ENCODE peak calls at places on chromosome 11, in six cellular contexts. B is amygdala, H is LHCN-M2, T is NAMALWA, W is left cardiac atrium, D is nucleus accumbens. J is an unnamed sample.

GRCh38 chr11:86916330-86916729 is 38.9 kb downstream of the FZD4 start:
- DNase-seq in B (no peak), H (peak), T (no peak), W (peak), D (no peak), J (no peak)

GRCh38 chr11:68412593-68413475 is 47.7 kb upstream of the PPP6R3 start:
- DNase-seq in B (no peak), H (peak), T (no peak), W (no peak), D (no peak), J (no peak)

GRCh38 chr11:45145421-45146071 is 893 bp upstream of the PRDM11 start:
- DNase-seq in B (no peak), H (peak), T (no peak), W (peak), D (no peak), J (peak)

GRCh38 chr11:72989727-72990126 is 152.4 kb downstream of the FCHSD2 start:
- DNase-seq in B (no peak), H (no peak), T (no peak), W (no peak), D (no peak), J (no peak)

GRCh38 chr11:56783448-56784041 is 35.0 kb upstream of the OR9G4 start:
- DNase-seq in B (no peak), H (peak), T (peak), W (no peak), D (peak), J (no peak)

GRCh38 chr11:88538088-88538487 is 200.6 kb upstream of the CTSC start:
- DNase-seq in B (no peak), H (peak), T (no peak), W (no peak), D (no peak), J (no peak)

GRCh38 chr11:86069408-86070086 is 663 bp upstream of the PICALM start:
- DNase-seq in B (no peak), H (peak), T (no peak), W (peak), D (no peak), J (no peak)

GRCh38 chr11:61353109-61354067 is 8.3 kb downstream of the CYB561A3 start:
- DNase-seq in B (no peak), H (no peak), T (no peak), W (no peak), D (no peak), J (peak)

GRCh38 chr11:113632981-113633380 is 73.1 kb downstream of the TMPRSS5 start:
- DNase-seq in B (no peak), H (peak), T (no peak), W (no peak), D (no peak), J (no peak)

GRCh38 chr11:75526192-75526541 is 426 bp upstream of the GDPD5 start:
- DNase-seq in B (no peak), H (no peak), T (no peak), W (no peak), D (no peak), J (no peak)

GRCh38 chr11:82978422-82979099 is 77.0 kb downstream of the DDIAS start:
- DNase-seq in B (no peak), H (peak), T (no peak), W (no peak), D (no peak), J (no peak)

GRCh38 chr11:1005913-1006312 is 30.6 kb downstream of the MUC6 start:
- DNase-seq in B (no peak), H (no peak), T (peak), W (no peak), D (no peak), J (no peak)

GRCh38 chr11:71463331-71464211 is 10.6 kb downstream of the NADSYN1 start:
- DNase-seq in B (no peak), H (no peak), T (no peak), W (peak), D (no peak), J (no peak)

GRCh38 chr11:60718524-60719316 is 5.8 kb upstream of the MS4A18 start:
- DNase-seq in B (no peak), H (no peak), T (no peak), W (no peak), D (no peak), J (no peak)

GRCh38 chr11:73280606-73281005 is 8.5 kb downstream of the P2RY6 start:
- DNase-seq in B (no peak), H (no peak), T (no peak), W (peak), D (peak), J (no peak)

GRCh38 chr11:110755961-110756360 is 43.7 kb upstream of the ARHGAP20 start:
- DNase-seq in B (no peak), H (peak), T (no peak), W (no peak), D (no peak), J (no peak)

GRCh38 chr11:45638051-45638450 is 27.4 kb downstream of the CHST1 start:
- DNase-seq in B (no peak), H (no peak), T (no peak), W (no peak), D (no peak), J (no peak)

GRCh38 chr11:114099392-114100178 is 40.1 kb downstream of the ZBTB16 start:
- DNase-seq in B (no peak), H (peak), T (no peak), W (no peak), D (no peak), J (no peak)

GRCh38 chr11:112507281-112507680 is 246.6 kb upstream of the PLET1 start:
- DNase-seq in B (no peak), H (no peak), T (no peak), W (no peak), D (no peak), J (no peak)

GRCh38 chr11:78313898-78314297 is 103.7 kb downstream of the GAB2 start:
- DNase-seq in B (no peak), H (peak), T (no peak), W (no peak), D (no peak), J (no peak)

GRCh38 chr11:91823252-91823830 is 401.3 kb upstream of the FAT3 start:
- DNase-seq in B (no peak), H (no peak), T (no peak), W (no peak), D (no peak), J (no peak)

GRCh38 chr11:76664578-76665061 is 5.9 kb downstream of the LRRC32 start:
- DNase-seq in B (no peak), H (no peak), T (peak), W (peak), D (no peak), J (no peak)

GRCh38 chr11:68035266-68035876 is 3.5 kb upstream of the TCIRG1 start:
- DNase-seq in B (no peak), H (no peak), T (no peak), W (no peak), D (no peak), J (no peak)

GRCh38 chr11:65183201-65183891 is 1.6 kb downstream of the CAPN1 start:
- DNase-seq in B (no peak), H (no peak), T (no peak), W (no peak), D (no peak), J (peak)

GRCh38 chr11:65722261-65722660 is 1.7 kb upstream of the RNASEH2C start:
- DNase-seq in B (no peak), H (no peak), T (no peak), W (no peak), D (no peak), J (no peak)

GRCh38 chr11:47918882-47919495 is 61.4 kb upstream of the PTPRJ start:
- DNase-seq in B (no peak), H (peak), T (no peak), W (no peak), D (no peak), J (no peak)

GRCh38 chr11:71283960-71284359 is 31.6 kb upstream of the SHANK2 start:
- DNase-seq in B (no peak), H (no peak), T (no peak), W (no peak), D (no peak), J (peak)

GRCh38 chr11:126334665-126335462 is 20.6 kb upstream of the ST3GAL4 start:
- DNase-seq in B (no peak), H (peak), T (no peak), W (no peak), D (no peak), J (no peak)

GRCh38 chr11:60377737-60378136 is 595 bp upstream of the MS4A7 start:
- DNase-seq in B (no peak), H (no peak), T (peak), W (peak), D (peak), J (no peak)

GRCh38 chr11:7281083-7281482 is 29.4 kb downstream of the SYT9 start:
- DNase-seq in B (no peak), H (no peak), T (no peak), W (no peak), D (no peak), J (no peak)

GRCh38 chr11:79919340-79919739 is 478.5 kb upstream of the TENM4 start:
- DNase-seq in B (no peak), H (no peak), T (no peak), W (no peak), D (no peak), J (no peak)

GRCh38 chr11:44992181-44992582 is 41.5 kb upstream of the TP53I11 start:
- DNase-seq in B (no peak), H (peak), T (no peak), W (no peak), D (no peak), J (no peak)

GRCh38 chr11:19073454-19074415 is 13.2 kb upstream of the MRGPRX2 start:
- DNase-seq in B (no peak), H (no peak), T (no peak), W (no peak), D (no peak), J (no peak)

GRCh38 chr11:9091044-9091936 is at the start of gene SCUBE2:
- DNase-seq in B (no peak), H (no peak), T (no peak), W (no peak), D (no peak), J (no peak)

GRCh38 chr11:120564573-120565301 is 53.2 kb downstream of the GRIK4 start:
- DNase-seq in B (peak), H (peak), T (no peak), W (peak), D (peak), J (no peak)

GRCh38 chr11:112195906-112196305 is 20.6 kb downstream of the BCO2 start:
- DNase-seq in B (no peak), H (no peak), T (no peak), W (no peak), D (no peak), J (no peak)

J was measured in left lobe of liver.